ENCODE peak calls at places on chromosomes 11 and 22, in six cellular contexts. S is transverse colon, X is HepG2, F is BE2C, K is tibial nerve, I is left ventricle myocardium inferior. Z is an unnamed sample. For H3K9me3, the result is how much of the 10 kb centered on the place peaks cover.

GRCh38 chr11:72758304-72758689 is 6.1 kb upstream of the ARAP1 start:
- DNase-seq in X (no peak), F (no peak), S (no peak), I (no peak), K (no peak), Z (no peak)

GRCh38 chr11:118239509-118239908 is 12.7 kb downstream of the MPZL3 start:
- DNase-seq in K (no peak), F (no peak), X (no peak), S (no peak), I (no peak), Z (no peak)

GRCh38 chr11:65871811-65872548 is 620 bp downstream of the EFEMP2 start:
- DNase-seq in F (no peak), X (no peak), S (no peak), K (no peak), I (peak), Z (peak)

GRCh38 chr11:37811349-37811748 is 1213.3 kb upstream of the RAG2 start:
- DNase-seq in F (no peak), I (no peak), K (no peak), X (no peak), S (no peak), Z (no peak)

GRCh38 chr11:9231848-9232177 is 33.3 kb downstream of the DENND5A start:
- DNase-seq in I (no peak), X (no peak), S (no peak), K (peak), F (no peak), Z (no peak)

GRCh38 chr11:114078423-114078822 is 18.9 kb downstream of the ZBTB16 start:
- DNase-seq in F (no peak), S (no peak), I (no peak), K (no peak), X (peak), Z (no peak)

GRCh38 chr22:38981005-38981658 is 1.0 kb upstream of the APOBEC3B start:
- DNase-seq in F (peak), K (no peak), X (peak), S (peak), I (no peak), Z (peak)

GRCh38 chr22:37824674-37825641 is 1.8 kb downstream of the GALR3 start:
- DNase-seq in S (no peak), I (no peak), X (no peak), F (no peak), K (no peak), Z (no peak)

GRCh38 chr11:18986744-18987143 is 47.5 kb upstream of the MRGPRX1 start:
- DNase-seq in F (no peak), X (no peak), I (no peak), K (no peak), S (no peak), Z (no peak)

DNA sequence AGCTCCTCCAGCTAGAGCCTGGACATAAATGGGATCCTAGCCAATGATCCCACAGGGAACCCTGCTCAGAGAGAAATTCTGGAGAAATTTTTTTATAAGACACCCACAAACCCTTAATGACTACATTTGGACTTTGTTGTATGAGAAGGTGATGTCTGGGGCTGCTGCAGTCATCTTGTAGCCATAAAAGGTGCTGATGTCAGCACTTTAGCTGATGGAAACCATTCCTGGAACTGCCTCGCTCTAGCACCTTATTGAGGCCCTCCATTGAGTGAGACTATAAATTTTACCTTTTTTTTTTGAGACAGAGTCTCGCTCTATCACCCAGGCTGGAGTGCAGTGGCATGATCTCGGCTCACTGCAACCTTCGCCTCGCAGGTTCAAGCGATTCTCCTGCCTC is 610.7 kb downstream of the OPCML start:
- DNase-seq in K (no peak), S (no peak), X (no peak), I (no peak), F (no peak), Z (no peak)
- H3K9me3 ChIP-seq in K (under half), S (under half), X (under half), I (under half), F (under half), Z (under half)

DNA sequence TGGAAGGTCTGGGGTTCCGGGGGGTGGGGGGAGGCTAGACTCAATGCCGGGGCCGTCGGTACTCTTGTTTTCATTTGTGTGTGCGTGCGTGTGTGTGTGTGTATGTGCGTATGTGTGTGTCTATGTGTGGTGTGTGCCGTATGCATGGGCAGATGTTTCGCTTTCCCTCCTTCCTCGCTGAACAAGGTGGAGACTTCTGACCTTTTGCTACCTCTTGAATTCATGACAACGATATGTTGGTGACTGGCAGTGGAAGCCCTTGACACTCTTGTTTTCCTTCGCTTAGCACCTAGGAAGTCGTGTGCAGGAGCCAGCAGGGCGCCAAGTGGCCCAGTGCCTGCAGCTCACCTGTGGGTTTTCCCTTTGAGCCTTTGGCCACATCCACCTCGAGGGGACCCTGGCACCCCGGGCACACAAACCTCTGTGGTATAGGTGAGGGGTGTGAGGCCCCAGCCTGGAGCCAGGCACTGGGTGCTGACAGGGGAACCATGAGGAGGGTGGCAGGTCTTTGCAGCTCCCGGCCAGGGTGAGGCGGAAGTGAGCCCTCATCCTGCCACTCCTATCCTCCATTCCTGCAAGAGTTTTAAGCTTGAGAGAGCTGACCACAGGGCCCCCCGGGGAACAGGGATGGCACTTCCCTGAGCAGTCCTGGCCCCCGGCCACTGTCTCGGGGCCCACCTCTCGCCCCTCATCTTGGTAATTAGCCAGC is 19.3 kb upstream of the TMEM191C start:
- DNase-seq in X (no peak), K (no peak), F (peak), S (no peak), I (no peak), Z (no peak)
- TF ChIP-seq CTCF in X (peak), K (no peak), F (peak), S (no peak), I (no peak), Z (no peak)

GRCh38 chr22:45550416-45550815 is 47.7 kb downstream of the FBLN1 start:
- DNase-seq in K (no peak), S (no peak), X (no peak), F (no peak), I (no peak), Z (no peak)
- H3K4me3 ChIP-seq in K (no peak), S (no peak), X (no peak), F (no peak), I (no peak), Z (no peak)

GRCh38 chr22:47402876-47403525 is 640.6 kb downstream of the TBC1D22A start:
- DNase-seq in F (no peak), X (no peak), K (no peak), I (no peak), S (no peak), Z (no peak)
- H3K9me3 ChIP-seq in F (under half), X (under half), K (under half), I (under half), S (under half), Z (under half)

DNA sequence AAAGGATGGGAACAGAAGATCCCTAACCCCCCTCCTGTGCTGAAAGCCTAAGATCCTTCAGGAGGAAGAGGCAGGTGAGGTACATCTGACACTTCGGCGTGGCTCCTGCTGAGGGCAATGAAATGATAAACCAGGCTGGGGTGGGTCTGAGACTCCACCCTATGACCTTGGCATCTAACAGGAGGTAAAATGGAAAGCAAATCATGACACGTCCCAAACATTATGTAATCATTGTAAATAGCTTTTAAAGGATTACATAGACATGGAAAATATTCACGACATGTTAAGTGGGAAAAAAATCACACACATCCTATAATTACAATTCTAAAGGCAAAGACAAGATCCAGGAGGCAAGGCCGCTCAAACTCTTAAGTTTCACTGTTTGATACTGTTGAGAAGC is 70.5 kb downstream of the LINC01488 start:
- DNase-seq in K (no peak), F (no peak), I (no peak), X (no peak), S (no peak), Z (no peak)
- TF ChIP-seq CTCF in K (no peak), F (no peak), I (no peak), X (no peak), S (no peak), Z (no peak)

GRCh38 chr11:109945626-109946321 is 147.4 kb upstream of the ZC3H12C start:
- DNase-seq in S (no peak), F (no peak), K (no peak), X (no peak), I (no peak), Z (no peak)
- H3K4me3 ChIP-seq in S (no peak), F (no peak), K (peak), X (peak), I (peak), Z (no peak)

DNA sequence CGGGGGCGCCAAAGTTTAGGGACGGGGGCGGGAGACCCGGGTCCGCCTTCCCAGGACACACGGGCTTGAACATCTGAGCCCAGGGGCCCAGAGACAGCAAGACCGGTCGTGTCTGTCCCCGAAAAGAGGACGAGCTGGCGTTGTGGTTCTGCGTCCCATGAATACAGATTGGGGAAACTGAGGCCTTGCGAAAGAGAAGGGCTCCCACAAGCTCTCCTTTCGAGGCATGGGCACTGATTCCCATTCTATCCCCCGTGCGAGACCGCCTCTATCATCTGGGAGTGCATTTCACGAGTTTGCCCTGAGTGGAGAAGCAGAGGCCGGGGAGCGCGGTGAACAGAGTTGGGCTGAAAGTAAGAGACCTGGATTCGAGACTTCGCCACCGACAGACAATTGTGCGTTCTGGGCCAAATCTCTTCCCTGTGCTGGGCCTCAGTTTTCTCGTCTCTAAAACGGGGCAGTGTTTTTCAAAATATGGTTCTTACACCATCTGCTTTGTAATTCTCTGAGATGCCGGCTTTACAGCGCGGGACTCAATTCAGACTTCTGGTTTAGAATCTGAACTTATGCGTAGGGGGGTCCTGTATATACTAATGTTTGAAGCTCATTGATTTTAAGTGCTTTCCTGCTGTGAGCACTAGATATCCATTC is 471 bp downstream of the RNF185 start:
- DNase-seq in X (no peak), I (no peak), K (peak), S (peak), F (no peak), Z (no peak)
- H3K9me3 ChIP-seq in X (under half), I (under half), K (under half), S (under half), F (under half), Z (under half)

GRCh38 chr11:124776865-124777645 is 15.0 kb upstream of the ESAM start:
- DNase-seq in K (no peak), I (no peak), F (no peak), S (no peak), X (no peak), Z (no peak)

GRCh38 chr11:124783002-124783401 is 17.2 kb downstream of the MSANTD2 start:
- DNase-seq in F (no peak), S (no peak), X (no peak), I (no peak), K (no peak), Z (no peak)

GRCh38 chr11:124784051-124784450 is 16.2 kb downstream of the MSANTD2 start:
- DNase-seq in K (no peak), X (no peak), F (no peak), I (no peak), S (no peak), Z (no peak)

GRCh38 chr11:124779568-124779967 is 17.5 kb upstream of the ESAM start:
- DNase-seq in F (no peak), S (no peak), I (no peak), K (no peak), X (no peak), Z (no peak)

DNA sequence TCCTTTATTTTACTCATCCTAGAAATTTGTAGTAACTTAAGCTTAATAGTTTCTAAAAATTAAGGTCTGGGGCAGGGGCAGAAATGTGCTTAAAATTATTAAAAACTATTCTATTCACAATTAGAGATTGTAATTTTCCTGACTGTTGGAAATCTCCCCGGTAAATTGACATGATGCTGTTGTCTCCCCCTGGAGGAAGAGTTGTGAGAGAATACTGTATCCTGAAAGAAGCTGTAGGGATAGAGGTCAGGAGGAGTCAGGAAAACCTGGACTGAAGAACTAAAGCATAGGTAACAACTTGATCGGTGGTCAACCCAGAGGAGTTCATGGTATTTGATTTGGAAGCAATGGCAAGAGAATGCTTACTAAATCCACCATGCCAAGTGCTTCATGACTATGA is 16.2 kb upstream of the ESAM start:
- DNase-seq in S (no peak), I (no peak), K (no peak), X (no peak), F (no peak), Z (no peak)
- TF ChIP-seq CTCF in S (no peak), I (peak), K (no peak), X (no peak), F (peak), Z (no peak)

GRCh38 chr11:75429641-75429901 is 3.4 kb downstream of the KLHL35 start:
- DNase-seq in K (no peak), X (no peak), I (no peak), F (no peak), S (no peak), Z (no peak)
- H3K4me3 ChIP-seq in K (no peak), X (no peak), I (peak), F (no peak), S (peak), Z (no peak)